ENCODE peak calls at places on chromosomes 2 and 18, in nine cellular contexts. One of them, this sample, is unnamed.

GRCh38 chr18:49730951-49731391 is 82.4 kb downstream of the ACAA2 start:
- DNase-seq in bronchial epithelial cell: no peak
- DNase-seq in breast epithelium: no peak
- DNase-seq in lung: no peak
- DNase-seq in SK-N-SH: no peak
- DNase-seq in PC-9: peak
- DNase-seq in tibial artery: no peak
- DNase-seq in fibroblast of mammary gland: no peak
- DNase-seq in keratinocyte: no peak
- DNase-seq in this sample: no peak

GRCh38 chr2:237688081-237688480 is 60.7 kb downstream of the LRRFIP1 start:
- DNase-seq in bronchial epithelial cell: no peak
- DNase-seq in breast epithelium: no peak
- DNase-seq in lung: no peak
- DNase-seq in SK-N-SH: no peak
- DNase-seq in PC-9: no peak
- DNase-seq in tibial artery: no peak
- DNase-seq in fibroblast of mammary gland: peak
- DNase-seq in keratinocyte: no peak
- DNase-seq in this sample: no peak

GRCh38 chr18:36295214-36295613 is 2.3 kb upstream of the FHOD3 start:
- DNase-seq in bronchial epithelial cell: no peak
- DNase-seq in breast epithelium: no peak
- DNase-seq in lung: no peak
- DNase-seq in SK-N-SH: no peak
- DNase-seq in PC-9: no peak
- DNase-seq in tibial artery: no peak
- DNase-seq in fibroblast of mammary gland: no peak
- DNase-seq in keratinocyte: no peak
- DNase-seq in this sample: no peak

GRCh38 chr2:88606371-88607030 is 20.8 kb downstream of the EIF2AK3 start:
- DNase-seq in bronchial epithelial cell: no peak
- DNase-seq in breast epithelium: no peak
- DNase-seq in lung: no peak
- DNase-seq in SK-N-SH: no peak
- DNase-seq in PC-9: no peak
- DNase-seq in tibial artery: no peak
- DNase-seq in fibroblast of mammary gland: no peak
- DNase-seq in keratinocyte: no peak
- DNase-seq in this sample: no peak

GRCh38 chr2:238123218-238123971 is 15.1 kb upstream of the KLHL30 start:
- DNase-seq in bronchial epithelial cell: no peak
- DNase-seq in breast epithelium: no peak
- DNase-seq in lung: no peak
- DNase-seq in SK-N-SH: no peak
- DNase-seq in PC-9: no peak
- DNase-seq in tibial artery: no peak
- DNase-seq in fibroblast of mammary gland: no peak
- DNase-seq in keratinocyte: no peak
- DNase-seq in this sample: no peak

GRCh38 chr18:37403100-37403781 is 162.4 kb downstream of the CELF4 start:
- DNase-seq in bronchial epithelial cell: peak
- DNase-seq in breast epithelium: no peak
- DNase-seq in lung: no peak
- DNase-seq in SK-N-SH: no peak
- DNase-seq in PC-9: no peak
- DNase-seq in tibial artery: no peak
- DNase-seq in fibroblast of mammary gland: peak
- DNase-seq in keratinocyte: no peak
- DNase-seq in this sample: no peak

GRCh38 chr2:70133521-70134348 is 46.5 kb downstream of the PCBP1 start:
- DNase-seq in bronchial epithelial cell: no peak
- DNase-seq in breast epithelium: no peak
- DNase-seq in lung: no peak
- DNase-seq in SK-N-SH: no peak
- DNase-seq in PC-9: no peak
- DNase-seq in tibial artery: no peak
- DNase-seq in fibroblast of mammary gland: no peak
- DNase-seq in keratinocyte: no peak
- DNase-seq in this sample: no peak

GRCh38 chr2:170034596-170034995 is 143.4 kb upstream of the MYO3B start:
- DNase-seq in bronchial epithelial cell: no peak
- DNase-seq in breast epithelium: no peak
- DNase-seq in lung: no peak
- DNase-seq in SK-N-SH: no peak
- DNase-seq in PC-9: no peak
- DNase-seq in tibial artery: no peak
- DNase-seq in fibroblast of mammary gland: no peak
- DNase-seq in keratinocyte: no peak
- DNase-seq in this sample: no peak

GRCh38 chr18:43587538-43588153 is 310.4 kb upstream of the SYT4 start:
- DNase-seq in bronchial epithelial cell: peak
- DNase-seq in breast epithelium: no peak
- DNase-seq in lung: no peak
- DNase-seq in SK-N-SH: peak
- DNase-seq in PC-9: no peak
- DNase-seq in tibial artery: no peak
- DNase-seq in fibroblast of mammary gland: peak
- DNase-seq in keratinocyte: no peak
- DNase-seq in this sample: no peak

DNA sequence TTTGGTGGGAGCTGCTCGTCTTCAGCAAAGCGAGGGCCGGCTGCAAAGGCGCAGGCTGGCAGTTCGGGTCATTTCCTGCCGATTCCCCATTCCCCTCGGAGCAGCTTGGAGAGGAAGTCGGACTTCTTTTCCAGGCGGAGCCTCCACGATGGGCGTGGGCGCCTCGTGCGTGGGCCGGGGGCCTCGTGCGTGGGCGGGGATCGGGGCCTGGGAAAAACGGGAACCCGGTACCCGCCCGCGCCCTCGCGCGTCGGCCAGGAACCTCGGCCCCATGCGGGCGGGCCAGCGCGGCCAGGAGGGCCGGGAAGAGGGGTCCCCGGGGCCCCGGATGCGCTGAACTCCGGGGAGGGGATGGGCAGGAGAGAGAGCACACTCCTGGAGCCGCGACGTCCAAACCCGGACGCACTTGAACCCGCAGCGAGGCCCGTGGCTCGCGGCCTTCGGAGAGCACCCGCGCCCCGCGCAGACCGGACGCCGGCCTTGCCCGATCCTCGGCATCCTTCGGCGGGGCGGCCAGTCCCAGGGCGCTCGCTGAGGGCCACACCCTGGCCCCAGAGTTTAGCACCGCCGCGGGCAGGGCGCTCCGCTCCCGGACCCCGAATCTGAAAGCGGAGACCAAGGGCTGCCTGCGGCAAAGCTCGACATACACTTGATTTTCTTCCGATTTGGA is 368.4 kb downstream of the MTX2 start:
- DNase-seq in bronchial epithelial cell: no peak
- DNase-seq in breast epithelium: no peak
- DNase-seq in lung: peak
- DNase-seq in SK-N-SH: peak
- DNase-seq in PC-9: no peak
- DNase-seq in tibial artery: no peak
- DNase-seq in fibroblast of mammary gland: peak
- DNase-seq in keratinocyte: no peak
- DNase-seq in this sample: no peak
- H3K4me3 ChIP-seq in bronchial epithelial cell: peak
- H3K4me3 ChIP-seq in breast epithelium: peak
- H3K4me3 ChIP-seq in lung: peak
- H3K4me3 ChIP-seq in SK-N-SH: peak
- H3K4me3 ChIP-seq in PC-9: peak
- H3K4me3 ChIP-seq in tibial artery: peak
- H3K4me3 ChIP-seq in fibroblast of mammary gland: peak
- H3K4me3 ChIP-seq in keratinocyte: peak
- H3K4me3 ChIP-seq in this sample: peak

DNA sequence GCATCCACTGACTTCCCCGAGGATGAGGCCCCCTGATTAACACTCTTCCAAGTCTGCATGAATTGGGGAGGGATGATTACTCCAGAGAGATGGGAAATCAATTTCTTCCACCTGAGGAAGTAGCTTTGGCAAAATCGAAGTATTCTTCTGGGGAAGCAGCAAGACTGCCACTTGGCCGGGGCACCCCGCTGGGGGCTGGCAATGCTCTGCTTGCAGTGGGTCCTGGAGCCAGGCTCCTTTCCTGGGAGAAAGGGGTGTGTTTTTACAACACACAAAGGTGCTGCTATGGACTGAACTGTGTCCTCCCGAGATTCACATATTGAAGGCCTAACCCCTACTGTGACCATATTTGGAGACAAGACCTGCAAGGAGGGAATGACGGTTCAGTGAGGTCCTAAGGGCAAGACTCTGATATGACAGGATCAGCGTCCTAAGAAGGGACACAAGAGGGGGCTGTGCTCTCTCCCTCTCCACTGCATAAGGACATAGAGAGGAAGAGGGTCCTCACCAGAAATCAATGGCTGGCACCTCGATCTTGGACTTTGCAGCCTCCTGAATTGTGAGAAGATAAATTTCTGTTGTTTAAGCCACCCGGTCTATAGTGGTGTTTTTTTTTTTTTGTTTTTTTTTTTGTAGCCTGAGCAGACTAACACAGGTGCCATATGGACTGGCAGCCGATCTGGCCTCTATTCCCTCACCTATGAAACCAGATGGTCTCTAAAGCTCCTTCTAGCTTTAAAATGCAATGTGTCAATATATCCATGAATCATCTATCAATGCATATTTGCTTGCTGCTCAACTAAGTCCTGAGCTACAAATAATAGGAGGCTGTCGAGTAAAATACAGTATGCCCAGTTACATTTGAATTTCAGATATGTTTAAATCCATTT is 3.6 kb upstream of the SMARCAL1 start:
- DNase-seq in bronchial epithelial cell: no peak
- DNase-seq in breast epithelium: no peak
- DNase-seq in lung: no peak
- DNase-seq in SK-N-SH: no peak
- DNase-seq in PC-9: no peak
- DNase-seq in tibial artery: no peak
- DNase-seq in fibroblast of mammary gland: no peak
- DNase-seq in keratinocyte: no peak
- DNase-seq in this sample: no peak
- TF ChIP-seq CTCF in bronchial epithelial cell: no peak
- TF ChIP-seq CTCF in breast epithelium: no peak
- TF ChIP-seq CTCF in lung: no peak
- TF ChIP-seq CTCF in SK-N-SH: no peak
- TF ChIP-seq CTCF in PC-9: no peak
- TF ChIP-seq CTCF in tibial artery: no peak
- TF ChIP-seq CTCF in fibroblast of mammary gland: no peak
- TF ChIP-seq CTCF in keratinocyte: no peak
- TF ChIP-seq CTCF in this sample: no peak

DNA sequence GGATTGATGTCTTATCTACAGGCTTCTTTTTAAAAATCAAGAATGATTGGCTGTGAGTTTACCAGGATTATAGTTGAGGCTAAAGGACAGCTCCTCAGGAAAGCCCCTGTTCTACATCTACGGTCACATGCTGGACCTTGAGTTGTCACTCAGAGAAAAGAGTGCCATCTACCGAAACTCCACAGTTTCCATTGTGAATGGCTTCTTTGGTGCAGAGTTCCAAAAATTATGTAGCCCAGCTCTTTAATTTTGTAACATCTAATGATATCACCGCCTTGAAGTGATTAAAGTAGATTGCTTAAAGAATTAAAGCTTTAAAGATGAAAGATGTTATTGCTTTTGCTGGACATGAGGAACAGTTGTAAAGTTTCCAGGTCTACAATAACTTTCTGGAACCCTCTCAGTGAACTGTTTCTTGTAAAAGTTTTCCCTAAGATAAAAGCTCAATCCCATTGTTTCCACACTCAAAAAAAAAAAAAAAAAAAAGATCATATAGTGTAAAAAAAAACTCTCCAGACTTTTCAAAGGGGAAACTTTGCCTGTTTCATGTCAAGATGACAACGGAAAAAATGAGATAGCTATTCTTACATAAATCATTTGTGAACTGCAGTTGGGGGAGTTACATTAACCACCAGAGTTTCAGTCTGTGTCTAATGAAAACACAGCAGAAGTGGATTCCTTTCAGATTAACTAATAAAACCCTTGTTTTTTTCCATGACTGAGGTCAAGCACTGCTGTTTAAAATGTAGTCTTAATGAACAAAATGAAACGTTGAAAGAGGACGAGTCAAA is 4.3 kb downstream of the COL3A1 start:
- DNase-seq in bronchial epithelial cell: peak
- DNase-seq in breast epithelium: no peak
- DNase-seq in lung: no peak
- DNase-seq in SK-N-SH: no peak
- DNase-seq in PC-9: no peak
- DNase-seq in tibial artery: no peak
- DNase-seq in fibroblast of mammary gland: peak
- DNase-seq in keratinocyte: no peak
- DNase-seq in this sample: no peak
- H3K4me3 ChIP-seq in bronchial epithelial cell: no peak
- H3K4me3 ChIP-seq in breast epithelium: peak
- H3K4me3 ChIP-seq in lung: no peak
- H3K4me3 ChIP-seq in SK-N-SH: peak
- H3K4me3 ChIP-seq in PC-9: no peak
- H3K4me3 ChIP-seq in tibial artery: peak
- H3K4me3 ChIP-seq in fibroblast of mammary gland: peak
- H3K4me3 ChIP-seq in keratinocyte: no peak
- H3K4me3 ChIP-seq in this sample: peak

GRCh38 chr2:127332335-127332734 is 38.4 kb upstream of the ERCC3 start:
- DNase-seq in bronchial epithelial cell: no peak
- DNase-seq in breast epithelium: no peak
- DNase-seq in lung: no peak
- DNase-seq in SK-N-SH: no peak
- DNase-seq in PC-9: no peak
- DNase-seq in tibial artery: no peak
- DNase-seq in fibroblast of mammary gland: no peak
- DNase-seq in keratinocyte: no peak
- DNase-seq in this sample: no peak
- TF ChIP-seq CTCF in bronchial epithelial cell: no peak
- TF ChIP-seq CTCF in breast epithelium: no peak
- TF ChIP-seq CTCF in lung: no peak
- TF ChIP-seq CTCF in SK-N-SH: no peak
- TF ChIP-seq CTCF in PC-9: no peak
- TF ChIP-seq CTCF in tibial artery: no peak
- TF ChIP-seq CTCF in fibroblast of mammary gland: no peak
- TF ChIP-seq CTCF in keratinocyte: no peak
- TF ChIP-seq CTCF in this sample: no peak

GRCh38 chr18:8063733-8064132 is 496.6 kb downstream of the PTPRM start:
- DNase-seq in bronchial epithelial cell: peak
- DNase-seq in breast epithelium: no peak
- DNase-seq in lung: no peak
- DNase-seq in SK-N-SH: no peak
- DNase-seq in PC-9: no peak
- DNase-seq in tibial artery: no peak
- DNase-seq in fibroblast of mammary gland: no peak
- DNase-seq in keratinocyte: no peak
- DNase-seq in this sample: no peak
- H3K4me3 ChIP-seq in bronchial epithelial cell: no peak
- H3K4me3 ChIP-seq in breast epithelium: no peak
- H3K4me3 ChIP-seq in lung: no peak
- H3K4me3 ChIP-seq in SK-N-SH: no peak
- H3K4me3 ChIP-seq in PC-9: no peak
- H3K4me3 ChIP-seq in tibial artery: no peak
- H3K4me3 ChIP-seq in fibroblast of mammary gland: no peak
- H3K4me3 ChIP-seq in keratinocyte: no peak
- H3K4me3 ChIP-seq in this sample: no peak

GRCh38 chr2:42457011-42457410 is 36.8 kb downstream of the KCNG3 start:
- DNase-seq in bronchial epithelial cell: no peak
- DNase-seq in breast epithelium: no peak
- DNase-seq in lung: no peak
- DNase-seq in SK-N-SH: no peak
- DNase-seq in PC-9: no peak
- DNase-seq in tibial artery: no peak
- DNase-seq in fibroblast of mammary gland: no peak
- DNase-seq in keratinocyte: no peak
- DNase-seq in this sample: no peak
- TF ChIP-seq CTCF in bronchial epithelial cell: no peak
- TF ChIP-seq CTCF in breast epithelium: no peak
- TF ChIP-seq CTCF in lung: no peak
- TF ChIP-seq CTCF in SK-N-SH: peak
- TF ChIP-seq CTCF in PC-9: peak
- TF ChIP-seq CTCF in tibial artery: no peak
- TF ChIP-seq CTCF in fibroblast of mammary gland: no peak
- TF ChIP-seq CTCF in keratinocyte: no peak
- TF ChIP-seq CTCF in this sample: no peak

This sample was measured in coronary artery.